ENCODE peak calls at places on chromosomes 1 and 21, in eight cellular contexts. One of them, this sample, is unnamed.
A peak's percentile ranks its signal among the peaks of the same experiment; 100 is the strongest.

GRCh38 chr1:222224576-222224975 is 323.3 kb downstream of the HHIPL2 start:
- DNase-seq in astrocyte of the spinal cord: no peak
- DNase-seq in WTC11: no peak
- DNase-seq in GM13977: no peak
- DNase-seq in H9: no peak
- DNase-seq in gastrocnemius medialis: no peak
- DNase-seq in fibroblast of lung: peak; percentile 6
- DNase-seq in body of pancreas: no peak
- DNase-seq in this sample: no peak

GRCh38 chr21:37225440-37225839 is 41.7 kb downstream of the VPS26C start:
- DNase-seq in H9: no peak
- DNase-seq in GM13977: peak; percentile 45
- DNase-seq in astrocyte of the spinal cord: no peak
- DNase-seq in WTC11: no peak
- DNase-seq in body of pancreas: no peak
- DNase-seq in gastrocnemius medialis: no peak
- DNase-seq in fibroblast of lung: no peak
- DNase-seq in this sample: no peak

GRCh38 chr1:155196103-155196892 is 11.4 kb downstream of the THBS3 start:
- DNase-seq in astrocyte of the spinal cord: peak; percentile 32
- DNase-seq in body of pancreas: no peak
- DNase-seq in WTC11: peak; percentile 94
- DNase-seq in GM13977: no peak
- DNase-seq in gastrocnemius medialis: no peak
- DNase-seq in fibroblast of lung: peak; percentile 23
- DNase-seq in H9: peak; percentile 95
- DNase-seq in this sample: no peak

GRCh38 chr1:4937876-4938534 is 283.6 kb downstream of the AJAP1 start:
- DNase-seq in GM13977: no peak
- DNase-seq in gastrocnemius medialis: no peak
- DNase-seq in WTC11: no peak
- DNase-seq in body of pancreas: no peak
- DNase-seq in H9: no peak
- DNase-seq in astrocyte of the spinal cord: no peak
- DNase-seq in fibroblast of lung: no peak
- DNase-seq in this sample: no peak

GRCh38 chr1:211731456-211732275 is 56.2 kb upstream of the NEK2 start:
- DNase-seq in WTC11: no peak
- DNase-seq in astrocyte of the spinal cord: no peak
- DNase-seq in fibroblast of lung: no peak
- DNase-seq in gastrocnemius medialis: no peak
- DNase-seq in GM13977: no peak
- DNase-seq in body of pancreas: no peak
- DNase-seq in H9: no peak
- DNase-seq in this sample: no peak

GRCh38 chr1:109392788-109393580 is 4.7 kb downstream of the SORT1 start:
- DNase-seq in H9: no peak
- DNase-seq in body of pancreas: peak; percentile 72
- DNase-seq in gastrocnemius medialis: peak; percentile 90
- DNase-seq in astrocyte of the spinal cord: peak; percentile 71
- DNase-seq in WTC11: no peak
- DNase-seq in GM13977: no peak
- DNase-seq in fibroblast of lung: peak; percentile 56
- DNase-seq in this sample: no peak

GRCh38 chr21:37862536-37862935 is 53.7 kb downstream of the KCNJ6 start:
- DNase-seq in astrocyte of the spinal cord: peak; percentile 32
- DNase-seq in gastrocnemius medialis: no peak
- DNase-seq in H9: peak; percentile 35
- DNase-seq in fibroblast of lung: peak; percentile 45
- DNase-seq in GM13977: peak; percentile 30
- DNase-seq in WTC11: no peak
- DNase-seq in body of pancreas: peak; percentile 43
- DNase-seq in this sample: no peak

GRCh38 chr21:15421947-15422346 is 307.8 kb upstream of the USP25 start:
- DNase-seq in H9: no peak
- DNase-seq in body of pancreas: no peak
- DNase-seq in GM13977: no peak
- DNase-seq in fibroblast of lung: peak; percentile 77
- DNase-seq in WTC11: no peak
- DNase-seq in gastrocnemius medialis: no peak
- DNase-seq in astrocyte of the spinal cord: no peak
- DNase-seq in this sample: no peak

GRCh38 chr1:12617511-12617900 is 504 bp downstream of the DHRS3 start:
- DNase-seq in astrocyte of the spinal cord: no peak
- DNase-seq in GM13977: peak; percentile 66
- DNase-seq in WTC11: no peak
- DNase-seq in body of pancreas: peak; percentile 80
- DNase-seq in H9: no peak
- DNase-seq in fibroblast of lung: no peak
- DNase-seq in gastrocnemius medialis: no peak
- DNase-seq in this sample: no peak

GRCh38 chr1:179798864-179799516 is 55.9 kb downstream of the FAM163A start:
- DNase-seq in gastrocnemius medialis: no peak
- DNase-seq in fibroblast of lung: no peak
- DNase-seq in H9: no peak
- DNase-seq in GM13977: no peak
- DNase-seq in WTC11: no peak
- DNase-seq in body of pancreas: no peak
- DNase-seq in astrocyte of the spinal cord: no peak
- DNase-seq in this sample: no peak

GRCh38 chr1:226814751-226815496 is 55.5 kb upstream of the PSEN2 start:
- DNase-seq in fibroblast of lung: peak; percentile 84
- DNase-seq in body of pancreas: peak; percentile 44
- DNase-seq in astrocyte of the spinal cord: peak; percentile 87
- DNase-seq in gastrocnemius medialis: peak; percentile 98
- DNase-seq in H9: no peak
- DNase-seq in WTC11: no peak
- DNase-seq in GM13977: no peak
- DNase-seq in this sample: no peak

GRCh38 chr1:45012639-45013278 is 705 bp downstream of the UROD start:
- DNase-seq in fibroblast of lung: peak; percentile 65
- DNase-seq in body of pancreas: peak; percentile 85
- DNase-seq in astrocyte of the spinal cord: peak; percentile 59
- DNase-seq in GM13977: no peak
- DNase-seq in H9: peak; percentile 58
- DNase-seq in WTC11: peak; percentile 42
- DNase-seq in gastrocnemius medialis: peak; percentile 78
- DNase-seq in this sample: peak; percentile 38

GRCh38 chr1:24589200-24589599 is 33.3 kb downstream of the NCMAP start:
- DNase-seq in body of pancreas: no peak
- DNase-seq in fibroblast of lung: no peak
- DNase-seq in WTC11: no peak
- DNase-seq in astrocyte of the spinal cord: no peak
- DNase-seq in gastrocnemius medialis: no peak
- DNase-seq in H9: no peak
- DNase-seq in GM13977: no peak
- DNase-seq in this sample: no peak

GRCh38 chr1:71641903-71642302 is 561.1 kb upstream of the ZRANB2 start:
- DNase-seq in astrocyte of the spinal cord: no peak
- DNase-seq in H9: no peak
- DNase-seq in fibroblast of lung: no peak
- DNase-seq in WTC11: no peak
- DNase-seq in gastrocnemius medialis: no peak
- DNase-seq in body of pancreas: no peak
- DNase-seq in GM13977: no peak
- DNase-seq in this sample: no peak

GRCh38 chr1:157262891-157263290 is 124.7 kb upstream of the ETV3 start:
- DNase-seq in gastrocnemius medialis: no peak
- DNase-seq in body of pancreas: no peak
- DNase-seq in fibroblast of lung: no peak
- DNase-seq in H9: no peak
- DNase-seq in WTC11: no peak
- DNase-seq in GM13977: no peak
- DNase-seq in astrocyte of the spinal cord: no peak
- DNase-seq in this sample: no peak

GRCh38 chr1:207335695-207336363 is 14.4 kb downstream of the CD55 start:
- DNase-seq in body of pancreas: peak; percentile 50
- DNase-seq in WTC11: no peak
- DNase-seq in H9: no peak
- DNase-seq in gastrocnemius medialis: peak; percentile 30
- DNase-seq in GM13977: peak; percentile 40
- DNase-seq in fibroblast of lung: no peak
- DNase-seq in astrocyte of the spinal cord: no peak
- DNase-seq in this sample: no peak

GRCh38 chr1:150237746-150238145 is 1.8 kb upstream of the ANP32E start:
- DNase-seq in H9: no peak
- DNase-seq in gastrocnemius medialis: no peak
- DNase-seq in astrocyte of the spinal cord: no peak
- DNase-seq in body of pancreas: no peak
- DNase-seq in GM13977: no peak
- DNase-seq in fibroblast of lung: no peak
- DNase-seq in WTC11: no peak
- DNase-seq in this sample: no peak

GRCh38 chr1:201192478-201192804 is 1.8 kb downstream of the IGFN1 start:
- DNase-seq in astrocyte of the spinal cord: no peak
- DNase-seq in H9: no peak
- DNase-seq in body of pancreas: peak; percentile 13
- DNase-seq in WTC11: no peak
- DNase-seq in fibroblast of lung: no peak
- DNase-seq in gastrocnemius medialis: peak; percentile 30
- DNase-seq in GM13977: no peak
- DNase-seq in this sample: no peak
- TF ChIP-seq CTCF in astrocyte of the spinal cord: no peak
- TF ChIP-seq CTCF in H9: no peak
- TF ChIP-seq CTCF in body of pancreas: no peak
- TF ChIP-seq CTCF in WTC11: no peak
- TF ChIP-seq CTCF in fibroblast of lung: no peak
- TF ChIP-seq CTCF in gastrocnemius medialis: no peak
- TF ChIP-seq CTCF in GM13977: no peak
- TF ChIP-seq CTCF in this sample: no peak

GRCh38 chr1:9273177-9273576 is 19.5 kb upstream of the SPSB1 start:
- DNase-seq in H9: no peak
- DNase-seq in astrocyte of the spinal cord: no peak
- DNase-seq in gastrocnemius medialis: no peak
- DNase-seq in GM13977: no peak
- DNase-seq in body of pancreas: no peak
- DNase-seq in fibroblast of lung: no peak
- DNase-seq in WTC11: no peak
- DNase-seq in this sample: no peak
- TF ChIP-seq CTCF in H9: peak; percentile 25
- TF ChIP-seq CTCF in astrocyte of the spinal cord: peak; percentile 6
- TF ChIP-seq CTCF in gastrocnemius medialis: no peak
- TF ChIP-seq CTCF in GM13977: no peak
- TF ChIP-seq CTCF in body of pancreas: no peak
- TF ChIP-seq CTCF in fibroblast of lung: no peak
- TF ChIP-seq CTCF in WTC11: no peak
- TF ChIP-seq CTCF in this sample: no peak

DNA sequence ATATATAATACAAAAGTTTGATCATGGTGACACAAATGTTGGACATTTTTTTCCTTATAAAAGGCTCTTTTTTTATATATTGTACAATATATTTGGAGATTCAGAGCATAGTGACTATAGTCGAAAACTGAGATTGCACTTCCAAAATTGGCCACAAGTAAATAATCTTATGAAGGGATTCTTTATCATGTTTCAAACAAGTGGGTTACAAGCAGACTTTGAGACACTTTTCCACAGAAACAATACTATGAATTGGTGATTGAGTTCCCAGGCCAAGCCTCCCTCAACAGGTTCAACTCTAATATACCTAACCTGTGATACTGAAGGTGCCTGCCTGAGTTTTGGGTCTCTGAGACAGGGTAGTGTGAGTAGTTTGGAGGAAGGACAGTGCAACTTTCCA is 13.8 kb downstream of the LEPR start:
- DNase-seq in gastrocnemius medialis: no peak
- DNase-seq in H9: no peak
- DNase-seq in astrocyte of the spinal cord: no peak
- DNase-seq in fibroblast of lung: no peak
- DNase-seq in WTC11: no peak
- DNase-seq in GM13977: no peak
- DNase-seq in body of pancreas: no peak
- DNase-seq in this sample: no peak
- TF ChIP-seq CTCF in gastrocnemius medialis: no peak
- TF ChIP-seq CTCF in H9: peak; percentile 37
- TF ChIP-seq CTCF in astrocyte of the spinal cord: no peak
- TF ChIP-seq CTCF in fibroblast of lung: no peak
- TF ChIP-seq CTCF in WTC11: no peak
- TF ChIP-seq CTCF in GM13977: no peak
- TF ChIP-seq CTCF in body of pancreas: no peak
- TF ChIP-seq CTCF in this sample: peak; percentile 47

GRCh38 chr1:227901239-227901905 is 46.4 kb downstream of the WNT9A start:
- DNase-seq in body of pancreas: no peak
- DNase-seq in fibroblast of lung: no peak
- DNase-seq in WTC11: peak; percentile 5
- DNase-seq in GM13977: no peak
- DNase-seq in gastrocnemius medialis: no peak
- DNase-seq in H9: peak; percentile 17
- DNase-seq in astrocyte of the spinal cord: no peak
- DNase-seq in this sample: peak; percentile 17

GRCh38 chr1:227903061-227903521 is 44.6 kb downstream of the WNT9A start:
- DNase-seq in body of pancreas: no peak
- DNase-seq in fibroblast of lung: no peak
- DNase-seq in gastrocnemius medialis: no peak
- DNase-seq in astrocyte of the spinal cord: no peak
- DNase-seq in H9: no peak
- DNase-seq in WTC11: no peak
- DNase-seq in GM13977: no peak
- DNase-seq in this sample: peak; percentile 13

GRCh38 chr1:227900571-227901051 is 47.1 kb downstream of the WNT9A start:
- DNase-seq in body of pancreas: no peak
- DNase-seq in GM13977: no peak
- DNase-seq in fibroblast of lung: no peak
- DNase-seq in gastrocnemius medialis: no peak
- DNase-seq in WTC11: peak; percentile 5
- DNase-seq in H9: peak; percentile 20
- DNase-seq in astrocyte of the spinal cord: no peak
- DNase-seq in this sample: peak; percentile 7

GRCh38 chr1:227902641-227902990 is 45.1 kb downstream of the WNT9A start:
- DNase-seq in gastrocnemius medialis: no peak
- DNase-seq in astrocyte of the spinal cord: no peak
- DNase-seq in H9: no peak
- DNase-seq in GM13977: no peak
- DNase-seq in fibroblast of lung: no peak
- DNase-seq in WTC11: no peak
- DNase-seq in body of pancreas: no peak
- DNase-seq in this sample: no peak

GRCh38 chr1:227901906-227902640 is 45.7 kb downstream of the WNT9A start:
- DNase-seq in GM13977: no peak
- DNase-seq in body of pancreas: no peak
- DNase-seq in gastrocnemius medialis: no peak
- DNase-seq in astrocyte of the spinal cord: peak; percentile 45
- DNase-seq in WTC11: peak; percentile 13
- DNase-seq in H9: no peak
- DNase-seq in fibroblast of lung: peak; percentile 45
- DNase-seq in this sample: peak; percentile 35
- TF ChIP-seq CTCF in GM13977: no peak
- TF ChIP-seq CTCF in body of pancreas: no peak
- TF ChIP-seq CTCF in gastrocnemius medialis: no peak
- TF ChIP-seq CTCF in astrocyte of the spinal cord: peak; percentile 13
- TF ChIP-seq CTCF in WTC11: no peak
- TF ChIP-seq CTCF in H9: peak; percentile 44
- TF ChIP-seq CTCF in fibroblast of lung: no peak
- TF ChIP-seq CTCF in this sample: no peak

This sample was measured in glutamatergic neuron.